ENCODE peak calls at places on chromosomes 12 and 14, in nine cellular contexts. M, H, D, K, R, W, E, P and F are unnamed samples. For H3K27me3, the result is how much of the 10 kb centered on the place peaks cover.

GRCh38 chr12:89709994-89710872 is 1.6 kb upstream of the ATP2B1 start:
- DNase-seq in K (no peak), H (no peak), R (peak), E (no peak), W (peak), D (peak), P (peak), M (peak), F (peak)

GRCh38 chr12:126362964-126363363 is 1297.7 kb downstream of the AACS start:
- DNase-seq in P (no peak), M (no peak), K (no peak), H (peak), E (no peak), W (peak), D (no peak), R (no peak), F (no peak)

GRCh38 chr14:22836301-22837058 is at the start of gene MMP14:
- DNase-seq in P (peak), M (peak), H (peak), K (no peak), E (no peak), W (peak), R (peak), D (peak), F (peak)

GRCh38 chr12:104291867-104292524 is 11.5 kb upstream of the EID3 start:
- DNase-seq in R (no peak), H (peak), K (no peak), P (no peak), E (no peak), M (no peak), W (peak), D (no peak), F (no peak)

GRCh38 chr12:108792361-108793292 is 61.3 kb upstream of the CORO1C start:
- DNase-seq in E (no peak), D (no peak), R (no peak), H (peak), M (no peak), W (no peak), P (no peak), K (no peak), F (no peak)

GRCh38 chr14:55446833-55447232 is 6.4 kb upstream of the TBPL2 start:
- DNase-seq in H (no peak), R (no peak), K (no peak), E (peak), P (no peak), D (no peak), M (no peak), W (no peak), F (no peak)

GRCh38 chr12:43338848-43339526 is 213.0 kb downstream of the ADAMTS20 start:
- DNase-seq in D (no peak), K (peak), E (peak), H (peak), P (no peak), M (no peak), W (peak), R (no peak), F (no peak)

GRCh38 chr12:111180830-111181726 is 187.8 kb downstream of the PHETA1 start:
- DNase-seq in R (peak), E (no peak), P (peak), H (no peak), W (no peak), D (peak), K (no peak), M (peak), F (peak)

GRCh38 chr12:54140958-54141388 is 47.8 kb downstream of the SMUG1 start:
- DNase-seq in E (no peak), D (peak), H (peak), K (no peak), W (peak), R (no peak), P (peak), M (no peak), F (peak)

GRCh38 chr12:65961731-65962130 is 137.4 kb downstream of the HMGA2 start:
- DNase-seq in E (no peak), R (no peak), M (no peak), P (no peak), D (no peak), W (no peak), K (no peak), H (no peak), F (no peak)

GRCh38 chr14:47435331-47435965 is 240.0 kb downstream of the MDGA2 start:
- DNase-seq in R (no peak), W (no peak), H (no peak), E (no peak), P (no peak), D (no peak), M (no peak), K (no peak), F (no peak)

DNA sequence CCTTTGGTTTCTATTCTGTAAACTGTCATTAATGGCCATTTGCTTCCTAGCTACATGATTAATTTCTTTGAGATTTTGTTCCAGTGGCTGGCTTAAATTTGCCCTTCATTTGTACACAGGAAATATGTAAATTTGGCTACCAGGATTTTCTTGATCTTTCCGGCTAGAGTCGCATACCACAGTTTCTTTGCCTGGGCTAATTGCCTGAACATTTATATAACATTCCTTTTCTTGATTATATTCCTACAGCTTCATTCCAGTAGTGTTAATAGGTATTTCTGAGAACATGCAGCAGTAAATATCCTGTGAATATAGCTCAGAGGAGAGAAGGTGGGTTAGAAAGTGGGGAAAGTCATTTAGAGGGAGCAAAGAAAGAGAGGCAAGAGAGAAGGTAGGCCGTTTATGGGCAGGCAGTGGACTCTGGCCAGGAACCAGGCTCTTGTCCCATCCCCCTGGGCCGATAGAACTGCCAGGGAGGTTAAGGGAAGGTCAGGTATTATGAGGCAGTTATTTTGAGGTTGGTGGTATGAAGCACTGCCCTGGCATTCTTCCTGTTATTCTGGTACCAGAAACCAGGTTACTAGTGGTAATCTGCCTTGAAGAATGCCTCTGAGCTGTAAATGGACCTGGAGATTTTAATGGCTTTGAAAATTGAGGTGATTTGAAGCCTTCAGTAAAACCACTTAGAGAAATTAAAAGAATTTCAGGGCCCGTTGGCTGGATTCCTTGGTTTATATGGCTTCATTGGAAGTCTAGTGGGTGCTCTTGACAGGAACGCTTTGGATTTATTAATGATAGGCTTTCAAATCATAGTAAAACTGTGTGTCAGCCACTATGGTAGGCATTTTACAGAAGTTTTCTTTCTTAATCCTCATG is 4.4 kb downstream of the RNF10 start:
- DNase-seq in R (peak), W (no peak), M (peak), E (no peak), H (no peak), P (peak), D (peak), K (no peak), F (peak)
- H3K4me3 ChIP-seq in R (peak), W (peak), M (peak), E (no peak), H (no peak), P (peak), D (peak), K (no peak), F (peak)

DNA sequence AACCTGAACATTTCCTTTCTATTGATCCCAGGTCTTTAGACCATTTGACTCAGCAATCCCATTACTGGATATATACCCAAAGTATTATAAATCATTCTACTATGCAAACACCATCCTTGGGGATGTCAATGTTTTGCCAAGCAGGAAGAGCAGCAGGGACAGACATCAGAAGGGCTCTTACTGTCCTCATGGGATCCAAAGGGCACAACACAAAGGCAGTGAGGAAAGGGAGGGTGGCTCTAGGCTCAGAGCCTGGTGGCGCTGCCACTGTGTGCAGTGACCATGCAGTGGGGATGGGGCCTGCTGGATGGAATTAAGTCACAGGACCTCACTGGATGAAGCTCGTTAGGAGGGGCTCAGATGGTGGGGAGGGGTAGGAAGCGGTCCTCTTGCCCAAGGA is 12.6 kb upstream of the BDKRB2 start:
- DNase-seq in P (no peak), D (no peak), M (no peak), R (no peak), H (no peak), E (no peak), W (no peak), K (no peak), F (no peak)
- H3K27me3 ChIP-seq in P (under half), D (under half), M (under half), R (under half), H (under half), E (under half), W (under half), K (under half), F (under half)

DNA sequence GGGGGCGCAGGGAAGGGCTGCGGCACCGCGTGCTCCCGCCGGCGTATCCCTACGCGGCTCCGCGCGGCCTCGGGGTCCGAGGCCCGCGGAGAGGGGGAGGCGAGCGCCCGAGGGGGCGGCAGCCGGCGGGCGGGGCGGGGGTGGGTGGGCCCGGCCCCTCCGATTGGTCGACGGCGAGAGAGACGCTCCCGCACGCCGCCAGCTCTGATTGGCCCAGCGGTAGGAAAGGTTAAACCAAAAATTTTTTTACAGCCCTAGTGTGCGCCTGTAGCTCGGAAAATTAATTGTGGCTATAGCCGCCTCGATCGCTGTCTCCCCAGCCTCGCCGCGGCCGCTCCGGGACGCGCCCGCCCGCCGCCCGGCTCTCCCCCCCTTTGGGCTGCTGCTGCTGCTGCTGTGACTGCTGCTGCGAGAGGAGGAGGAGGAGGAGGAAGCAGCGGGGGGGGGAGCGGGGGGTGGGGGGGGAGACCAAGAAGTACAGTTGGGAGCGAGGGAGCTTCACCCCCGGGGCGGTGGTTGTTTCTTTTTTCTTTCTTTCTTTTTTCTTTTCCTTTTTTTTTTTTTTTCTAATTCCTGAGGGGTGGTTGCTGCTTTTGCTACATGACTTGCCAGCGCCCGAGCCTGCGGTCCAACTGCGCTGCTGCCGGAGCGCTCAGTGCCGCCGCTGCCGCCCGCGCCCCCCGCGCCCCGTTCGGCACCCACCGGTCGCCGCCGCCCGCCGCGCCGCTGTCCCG is at the start of gene FOXG1:
- DNase-seq in E (no peak), W (peak), D (no peak), M (no peak), P (no peak), K (peak), H (peak), R (no peak), F (no peak)
- H3K4me3 ChIP-seq in E (no peak), W (peak), D (peak), M (peak), P (peak), K (peak), H (peak), R (peak), F (peak)

DNA sequence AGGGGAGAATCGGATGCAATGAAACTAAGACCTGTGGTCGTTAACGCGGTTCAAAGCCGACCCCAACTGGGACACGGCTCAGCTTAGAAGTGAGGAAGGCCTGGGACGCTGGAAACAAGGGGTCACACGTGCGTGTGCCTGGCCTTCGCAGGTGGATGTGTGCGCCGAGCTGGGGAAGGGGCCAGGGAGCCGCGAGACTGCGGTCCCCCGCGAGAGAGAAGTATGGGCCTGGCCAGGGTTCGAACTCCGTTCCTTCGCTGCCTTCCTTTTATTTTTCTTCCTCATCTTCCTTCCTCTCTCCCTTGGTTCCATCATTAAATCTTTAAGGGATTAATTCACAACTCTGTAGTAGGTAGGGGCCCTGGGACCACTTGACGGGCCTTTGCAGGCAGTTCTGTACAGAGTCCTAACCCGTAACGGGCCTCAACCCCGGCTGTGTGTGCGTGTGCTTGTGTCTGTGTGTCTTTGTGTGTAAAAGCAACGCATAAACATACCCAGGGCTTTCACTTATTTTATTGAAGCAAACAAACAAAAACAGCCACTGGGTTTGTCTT is 3.6 kb downstream of the TTC6 start:
- DNase-seq in E (no peak), W (no peak), D (no peak), H (no peak), R (no peak), M (no peak), P (no peak), K (no peak), F (no peak)
- H3K27me3 ChIP-seq in E (under half), W (half or more), D (under half), H (half or more), R (under half), M (half or more), P (under half), K (half or more), F (under half)

DNA sequence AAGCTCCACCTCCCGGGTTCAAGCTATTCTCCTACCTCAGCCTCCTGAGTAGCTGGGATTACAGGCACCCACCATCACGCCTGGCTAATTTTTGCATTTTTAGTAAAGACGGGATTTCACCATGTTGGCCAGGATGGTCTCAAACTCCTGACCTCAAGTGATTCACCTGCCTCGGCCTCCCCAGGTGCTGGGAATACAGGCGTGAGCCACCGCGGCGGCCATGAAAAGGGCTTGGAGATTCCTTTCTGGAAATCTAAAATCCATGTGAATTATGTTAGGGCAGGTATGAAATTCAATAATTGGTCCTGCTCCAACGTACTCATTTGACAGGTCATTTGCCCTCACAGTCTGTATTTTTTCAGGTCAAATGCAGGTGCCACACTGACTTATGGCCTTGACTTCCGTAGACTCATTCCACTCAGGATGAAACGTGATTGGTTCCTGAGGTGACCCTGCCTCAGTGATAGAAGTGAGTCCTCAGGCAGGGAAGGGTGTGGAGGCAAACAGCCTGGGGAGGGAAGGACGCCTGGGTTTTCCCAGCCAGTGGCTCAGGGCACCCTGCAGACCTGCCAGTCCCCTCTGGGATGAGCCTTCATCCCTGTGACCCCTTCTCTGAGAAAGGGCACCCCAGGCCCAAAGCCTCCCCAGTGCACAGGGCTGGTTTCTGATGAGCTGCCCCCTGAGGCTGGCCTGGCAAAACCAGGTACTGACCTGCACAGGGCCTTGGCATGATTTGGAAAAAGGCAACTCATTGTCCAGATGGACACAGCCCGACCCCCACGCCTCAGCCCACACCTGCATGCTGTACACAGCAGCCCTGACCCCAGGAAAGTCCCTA is 48.7 kb downstream of the PSMA6 start:
- DNase-seq in K (no peak), E (no peak), W (no peak), M (no peak), R (no peak), P (no peak), D (no peak), H (no peak), F (peak)
- H3K4me3 ChIP-seq in K (no peak), E (no peak), W (no peak), M (no peak), R (peak), P (no peak), D (peak), H (no peak), F (no peak)

GRCh38 chr12:57467212-57467874 is 7.8 kb downstream of the GLI1 start:
- DNase-seq in W (no peak), D (no peak), M (no peak), H (no peak), P (no peak), K (no peak), R (no peak), E (no peak), F (no peak)
- H3K27me3 ChIP-seq in W (under half), D (under half), M (under half), H (under half), P (under half), K (under half), R (under half), E (under half), F (under half)

DNA sequence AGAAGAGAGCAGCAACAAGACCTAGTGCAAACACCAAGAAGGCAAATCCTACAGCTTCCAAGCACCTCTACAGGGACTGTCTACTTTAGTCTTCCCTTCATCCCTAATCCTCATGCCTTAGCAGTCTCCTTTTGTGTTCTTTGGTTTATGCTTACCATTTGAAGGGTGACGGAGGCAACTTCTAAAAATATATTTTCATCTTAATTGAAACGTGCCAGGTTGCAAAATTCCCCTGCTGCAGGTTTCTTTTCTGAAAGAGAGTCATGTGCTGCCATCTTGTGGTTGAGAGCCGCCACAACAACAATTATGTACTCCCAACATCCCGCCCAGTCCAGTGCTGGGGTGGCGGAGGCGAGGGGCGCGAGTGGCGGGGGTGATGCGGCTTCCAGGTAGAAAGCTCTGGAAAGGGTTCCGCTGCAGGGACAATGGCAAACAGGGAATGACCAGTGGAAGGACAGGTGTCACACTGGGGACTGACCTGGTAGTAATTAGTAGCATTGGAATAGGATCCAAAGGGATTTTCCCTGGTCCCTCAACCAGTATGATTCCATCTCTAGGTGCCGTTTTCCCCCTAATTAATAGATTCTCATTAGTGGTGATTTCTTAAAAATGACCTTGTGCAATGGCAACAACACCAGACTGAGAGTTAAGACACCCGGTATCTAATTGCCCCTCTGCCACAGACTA is 80.3 kb upstream of the GNG2 start:
- DNase-seq in K (peak), R (peak), P (peak), H (peak), D (peak), E (peak), M (peak), W (peak), F (peak)
- H3K4me3 ChIP-seq in K (no peak), R (no peak), P (no peak), H (no peak), D (no peak), E (no peak), M (no peak), W (peak), F (no peak)